ENCODE peak calls at places on chromosome 9, in four cellular contexts. P, S, C and N are unnamed samples.

GRCh38 chr9:121075251-121076036 is 689 bp downstream of the CNTRL start:
- DNase-seq in P (no peak), S (peak), C (no peak), N (no peak)

GRCh38 chr9:120985759-120986353 is 59.3 kb upstream of the TRAF1 start:
- DNase-seq in P (no peak), S (peak), C (peak), N (no peak)

GRCh38 chr9:89002987-89003386 is 11.7 kb downstream of the S1PR3 start:
- DNase-seq in P (no peak), S (no peak), C (no peak), N (no peak)

GRCh38 chr9:2209400-2209799 is 194.3 kb downstream of the SMARCA2 start:
- DNase-seq in P (no peak), S (no peak), C (no peak), N (no peak)

GRCh38 chr9:126860757-126861466 is 473 bp downstream of the ZBTB34 start:
- DNase-seq in P (peak), S (no peak), C (no peak), N (peak)

GRCh38 chr9:106420511-106420944 is 442.4 kb upstream of the ZNF462 start:
- DNase-seq in P (no peak), S (peak), C (peak), N (no peak)

GRCh38 chr9:123081824-123082223 is 48.4 kb downstream of the GPR21 start:
- DNase-seq in P (no peak), S (peak), C (peak), N (no peak)

GRCh38 chr9:73093740-73094379 is 57.8 kb upstream of the ANXA1 start:
- DNase-seq in P (no peak), S (peak), C (no peak), N (no peak)

GRCh38 chr9:70285246-70285645 is 26.5 kb downstream of the SMC5 start:
- DNase-seq in P (no peak), S (peak), C (no peak), N (no peak)

GRCh38 chr9:16832101-16832500 is 38.4 kb downstream of the BNC2 start:
- DNase-seq in P (no peak), S (no peak), C (no peak), N (no peak)

GRCh38 chr9:93128011-93128714 is 5.9 kb downstream of the NINJ1 start:
- DNase-seq in P (no peak), S (no peak), C (no peak), N (peak)

GRCh38 chr9:115469826-115470225 is 351.9 kb upstream of the TNC start:
- DNase-seq in P (no peak), S (peak), C (no peak), N (no peak)

GRCh38 chr9:99345936-99346335 is 123.9 kb downstream of the SEC61B start:
- DNase-seq in P (no peak), S (no peak), C (peak), N (no peak)

GRCh38 chr9:79847074-79847473 is 275.3 kb downstream of the TLE4 start:
- DNase-seq in P (no peak), S (no peak), C (no peak), N (no peak)

GRCh38 chr9:134396258-134396742 is 70.0 kb downstream of the RXRA start:
- DNase-seq in P (peak), S (no peak), C (no peak), N (no peak)

GRCh38 chr9:2407450-2407849 is 214.1 kb upstream of the VLDLR start:
- DNase-seq in P (no peak), S (no peak), C (no peak), N (no peak)

GRCh38 chr9:79682076-79682736 is 110.4 kb downstream of the TLE4 start:
- DNase-seq in P (no peak), S (no peak), C (peak), N (no peak)

GRCh38 chr9:129487658-129488483 is 133.0 kb downstream of the C9orf50 start:
- DNase-seq in P (no peak), S (peak), C (peak), N (peak)

GRCh38 chr9:118281787-118282186 is 577.6 kb downstream of the TLR4 start:
- DNase-seq in P (no peak), S (no peak), C (no peak), N (no peak)

GRCh38 chr9:28487561-28487960 is 914.3 kb upstream of the C9orf72 start:
- DNase-seq in P (no peak), S (no peak), C (no peak), N (no peak)

GRCh38 chr9:133120343-133121199 is 469 bp downstream of the RALGDS start:
- DNase-seq in P (no peak), S (no peak), C (no peak), N (no peak)

GRCh38 chr9:137660144-137660543 is 41.3 kb downstream of the EHMT1 start:
- DNase-seq in P (no peak), S (no peak), C (no peak), N (no peak)

GRCh38 chr9:132602207-132602606 is 19.8 kb downstream of the BARHL1 start:
- DNase-seq in P (no peak), S (no peak), C (no peak), N (no peak)

GRCh38 chr9:93974151-93974550 is 19.0 kb upstream of the BARX1 start:
- DNase-seq in P (no peak), S (peak), C (peak), N (no peak)

GRCh38 chr9:110125763-110126351 is 82.1 kb downstream of the C9orf152 start:
- DNase-seq in P (no peak), S (no peak), C (peak), N (no peak)

GRCh38 chr9:134592819-134593200 is 48.8 kb upstream of the COL5A1 start:
- DNase-seq in P (no peak), S (no peak), C (no peak), N (no peak)

GRCh38 chr9:116646661-116647514 is 40.2 kb upstream of the TRIM32 start:
- DNase-seq in P (no peak), S (peak), C (peak), N (no peak)
- TF ChIP-seq CTCF in P (no peak), S (peak), C (peak), N (peak)

GRCh38 chr9:131530546-131530929 is 525 bp downstream of the UCK1 start:
- DNase-seq in P (peak), S (peak), C (no peak), N (peak)
- TF ChIP-seq CTCF in P (no peak), S (peak), C (no peak), N (no peak)

GRCh38 chr9:113417370-113417769 is 6.8 kb downstream of the C9orf43 start:
- DNase-seq in P (no peak), S (no peak), C (no peak), N (no peak)
- TF ChIP-seq CTCF in P (no peak), S (no peak), C (no peak), N (no peak)

GRCh38 chr9:135975834-135976233 is 14.7 kb upstream of the UBAC1 start:
- DNase-seq in P (no peak), S (no peak), C (no peak), N (no peak)

GRCh38 chr9:135978650-135979461 is 17.7 kb upstream of the UBAC1 start:
- DNase-seq in P (no peak), S (no peak), C (no peak), N (no peak)

GRCh38 chr9:135976531-135976930 is 15.4 kb upstream of the UBAC1 start:
- DNase-seq in P (no peak), S (no peak), C (no peak), N (no peak)

GRCh38 chr9:135979472-135980166 is 18.4 kb upstream of the UBAC1 start:
- DNase-seq in P (no peak), S (no peak), C (no peak), N (no peak)

GRCh38 chr9:135976944-135977343 is 15.8 kb upstream of the UBAC1 start:
- DNase-seq in P (no peak), S (no peak), C (no peak), N (no peak)
- TF ChIP-seq CTCF in P (no peak), S (no peak), C (no peak), N (no peak)